ENCODE peak calls at places on chromosome 18, in six cellular contexts. One of them, this sample, is unnamed.
A peak's percentile ranks its signal among the peaks of the same experiment; 100 is the strongest.

GRCh38 chr18:13381907-13382682 is 163.5 kb downstream of the LDLRAD4 start:
- DNase-seq in activated CD4-positive, alpha-beta T cell treated with anti-CD3 and anti-CD28 coated beads for 48 hours: peak; percentile 38
- DNase-seq in small intestine: peak; percentile 81
- DNase-seq in kidney: peak; percentile 92
- DNase-seq in hypothalamus: peak; percentile 53
- DNase-seq in foreskin fibroblast: no peak
- DNase-seq in this sample: no peak

GRCh38 chr18:11986061-11986460 is 4.8 kb downstream of the IMPA2 start:
- DNase-seq in kidney: peak; percentile 62
- DNase-seq in activated CD4-positive, alpha-beta T cell treated with anti-CD3 and anti-CD28 coated beads for 48 hours: no peak
- DNase-seq in small intestine: no peak
- DNase-seq in foreskin fibroblast: no peak
- DNase-seq in hypothalamus: no peak
- DNase-seq in this sample: no peak

GRCh38 chr18:11866764-11867163 is 15.6 kb downstream of the CHMP1B start:
- DNase-seq in foreskin fibroblast: no peak
- DNase-seq in kidney: no peak
- DNase-seq in small intestine: no peak
- DNase-seq in hypothalamus: no peak
- DNase-seq in activated CD4-positive, alpha-beta T cell treated with anti-CD3 and anti-CD28 coated beads for 48 hours: no peak
- DNase-seq in this sample: no peak

GRCh38 chr18:47978141-47978540 is 47.7 kb upstream of the SMAD2 start:
- DNase-seq in hypothalamus: no peak
- DNase-seq in small intestine: no peak
- DNase-seq in foreskin fibroblast: no peak
- DNase-seq in activated CD4-positive, alpha-beta T cell treated with anti-CD3 and anti-CD28 coated beads for 48 hours: no peak
- DNase-seq in kidney: no peak
- DNase-seq in this sample: no peak

GRCh38 chr18:74734013-74734444 is 136.4 kb downstream of the ZNF407 start:
- DNase-seq in small intestine: no peak
- DNase-seq in kidney: peak; percentile 13
- DNase-seq in foreskin fibroblast: no peak
- DNase-seq in activated CD4-positive, alpha-beta T cell treated with anti-CD3 and anti-CD28 coated beads for 48 hours: no peak
- DNase-seq in hypothalamus: no peak
- DNase-seq in this sample: no peak

GRCh38 chr18:24499814-24500601 is 39.6 kb downstream of the HRH4 start:
- DNase-seq in foreskin fibroblast: no peak
- DNase-seq in small intestine: no peak
- DNase-seq in activated CD4-positive, alpha-beta T cell treated with anti-CD3 and anti-CD28 coated beads for 48 hours: no peak
- DNase-seq in kidney: no peak
- DNase-seq in hypothalamus: no peak
- DNase-seq in this sample: no peak

GRCh38 chr18:23703057-23703986 is 14.1 kb downstream of the LAMA3 start:
- DNase-seq in activated CD4-positive, alpha-beta T cell treated with anti-CD3 and anti-CD28 coated beads for 48 hours: peak; percentile 26
- DNase-seq in hypothalamus: no peak
- DNase-seq in foreskin fibroblast: peak; percentile 70
- DNase-seq in kidney: no peak
- DNase-seq in small intestine: peak; percentile 70
- DNase-seq in this sample: no peak

GRCh38 chr18:64260810-64261209 is 111.9 kb upstream of the LINC00305 start:
- DNase-seq in small intestine: no peak
- DNase-seq in kidney: no peak
- DNase-seq in foreskin fibroblast: no peak
- DNase-seq in hypothalamus: no peak
- DNase-seq in activated CD4-positive, alpha-beta T cell treated with anti-CD3 and anti-CD28 coated beads for 48 hours: no peak
- DNase-seq in this sample: no peak

GRCh38 chr18:47911877-47912276 is 18.6 kb downstream of the SMAD2 start:
- DNase-seq in foreskin fibroblast: no peak
- DNase-seq in kidney: no peak
- DNase-seq in small intestine: peak; percentile 90
- DNase-seq in hypothalamus: no peak
- DNase-seq in activated CD4-positive, alpha-beta T cell treated with anti-CD3 and anti-CD28 coated beads for 48 hours: no peak
- DNase-seq in this sample: no peak

GRCh38 chr18:7066965-7067555 is 50.5 kb downstream of the LAMA1 start:
- DNase-seq in activated CD4-positive, alpha-beta T cell treated with anti-CD3 and anti-CD28 coated beads for 48 hours: no peak
- DNase-seq in hypothalamus: no peak
- DNase-seq in foreskin fibroblast: no peak
- DNase-seq in kidney: no peak
- DNase-seq in small intestine: no peak
- DNase-seq in this sample: no peak

GRCh38 chr18:23968638-23969037 is 45.9 kb upstream of the TTC39C start:
- DNase-seq in hypothalamus: no peak
- DNase-seq in activated CD4-positive, alpha-beta T cell treated with anti-CD3 and anti-CD28 coated beads for 48 hours: no peak
- DNase-seq in kidney: peak; percentile 13
- DNase-seq in foreskin fibroblast: no peak
- DNase-seq in small intestine: no peak
- DNase-seq in this sample: no peak

GRCh38 chr18:36963464-36963863 is 134.5 kb downstream of the KIAA1328 start:
- DNase-seq in activated CD4-positive, alpha-beta T cell treated with anti-CD3 and anti-CD28 coated beads for 48 hours: no peak
- DNase-seq in hypothalamus: no peak
- DNase-seq in foreskin fibroblast: no peak
- DNase-seq in small intestine: no peak
- DNase-seq in kidney: no peak
- DNase-seq in this sample: no peak

GRCh38 chr18:37261246-37261927 is 304.2 kb downstream of the CELF4 start:
- DNase-seq in hypothalamus: no peak
- DNase-seq in kidney: no peak
- DNase-seq in activated CD4-positive, alpha-beta T cell treated with anti-CD3 and anti-CD28 coated beads for 48 hours: no peak
- DNase-seq in small intestine: no peak
- DNase-seq in foreskin fibroblast: no peak
- DNase-seq in this sample: no peak

GRCh38 chr18:35817604-35818352 is 154.7 kb upstream of the RMP24 start:
- DNase-seq in hypothalamus: no peak
- DNase-seq in activated CD4-positive, alpha-beta T cell treated with anti-CD3 and anti-CD28 coated beads for 48 hours: no peak
- DNase-seq in foreskin fibroblast: no peak
- DNase-seq in small intestine: no peak
- DNase-seq in kidney: no peak
- DNase-seq in this sample: no peak

GRCh38 chr18:4639628-4640310 is 184.7 kb upstream of the DLGAP1 start:
- DNase-seq in small intestine: no peak
- DNase-seq in hypothalamus: no peak
- DNase-seq in kidney: no peak
- DNase-seq in foreskin fibroblast: no peak
- DNase-seq in activated CD4-positive, alpha-beta T cell treated with anti-CD3 and anti-CD28 coated beads for 48 hours: no peak
- DNase-seq in this sample: no peak

GRCh38 chr18:62659698-62660097 is 55.6 kb upstream of the PHLPP1 start:
- DNase-seq in small intestine: no peak
- DNase-seq in activated CD4-positive, alpha-beta T cell treated with anti-CD3 and anti-CD28 coated beads for 48 hours: peak; percentile 4
- DNase-seq in foreskin fibroblast: no peak
- DNase-seq in kidney: no peak
- DNase-seq in hypothalamus: no peak
- DNase-seq in this sample: no peak

GRCh38 chr18:57921708-57922107 is 118.6 kb upstream of the ATP8B1 start:
- DNase-seq in small intestine: peak; percentile 42
- DNase-seq in kidney: no peak
- DNase-seq in activated CD4-positive, alpha-beta T cell treated with anti-CD3 and anti-CD28 coated beads for 48 hours: peak; percentile 11
- DNase-seq in hypothalamus: no peak
- DNase-seq in foreskin fibroblast: no peak
- DNase-seq in this sample: no peak

GRCh38 chr18:10284571-10285282 is 169.7 kb upstream of the APCDD1 start:
- DNase-seq in hypothalamus: no peak
- DNase-seq in kidney: no peak
- DNase-seq in small intestine: no peak
- DNase-seq in foreskin fibroblast: no peak
- DNase-seq in activated CD4-positive, alpha-beta T cell treated with anti-CD3 and anti-CD28 coated beads for 48 hours: no peak
- DNase-seq in this sample: no peak

GRCh38 chr18:44819944-44820510 is 139.3 kb downstream of the SETBP1 start:
- DNase-seq in small intestine: no peak
- DNase-seq in foreskin fibroblast: no peak
- DNase-seq in hypothalamus: peak; percentile 55
- DNase-seq in kidney: peak; percentile 80
- DNase-seq in activated CD4-positive, alpha-beta T cell treated with anti-CD3 and anti-CD28 coated beads for 48 hours: no peak
- DNase-seq in this sample: no peak

GRCh38 chr18:64566461-64566860 is 417.6 kb upstream of the LINC00305 start:
- DNase-seq in hypothalamus: no peak
- DNase-seq in foreskin fibroblast: no peak
- DNase-seq in kidney: no peak
- DNase-seq in activated CD4-positive, alpha-beta T cell treated with anti-CD3 and anti-CD28 coated beads for 48 hours: no peak
- DNase-seq in small intestine: no peak
- DNase-seq in this sample: no peak

GRCh38 chr18:59593291-59593717 is 103.9 kb downstream of the CCBE1 start:
- DNase-seq in hypothalamus: no peak
- DNase-seq in kidney: no peak
- DNase-seq in small intestine: no peak
- DNase-seq in activated CD4-positive, alpha-beta T cell treated with anti-CD3 and anti-CD28 coated beads for 48 hours: no peak
- DNase-seq in foreskin fibroblast: peak; percentile 53
- DNase-seq in this sample: no peak

GRCh38 chr18:12391487-12392136 is 14.6 kb upstream of the AFG3L2 start:
- DNase-seq in activated CD4-positive, alpha-beta T cell treated with anti-CD3 and anti-CD28 coated beads for 48 hours: peak; percentile 62
- DNase-seq in kidney: no peak
- DNase-seq in foreskin fibroblast: peak; percentile 61
- DNase-seq in hypothalamus: no peak
- DNase-seq in small intestine: peak; percentile 54
- DNase-seq in this sample: peak; percentile 10

GRCh38 chr18:63981719-63982118 is 11.8 kb downstream of the SERPINB8 start:
- DNase-seq in hypothalamus: no peak
- DNase-seq in activated CD4-positive, alpha-beta T cell treated with anti-CD3 and anti-CD28 coated beads for 48 hours: no peak
- DNase-seq in foreskin fibroblast: no peak
- DNase-seq in small intestine: no peak
- DNase-seq in kidney: no peak
- DNase-seq in this sample: no peak